ENCODE peak calls at places on chromosomes 13 and 19, in five cellular contexts. D is epithelial cell of proximal tubule, J is heart right ventricle, X is transverse colon, Q is hepatocyte. G is an unnamed sample.

GRCh38 chr13:62583466-62583865 is 1167.8 kb upstream of the PCDH20 start:
- DNase-seq in Q (no peak), X (no peak), D (no peak), J (no peak), G (no peak)

GRCh38 chr13:84645196-84646071 is 763.2 kb upstream of the SLITRK1 start:
- DNase-seq in D (no peak), X (no peak), J (no peak), Q (no peak), G (no peak)

GRCh38 chr13:91101436-91101835 is 246.1 kb upstream of the MIR17HG start:
- DNase-seq in Q (no peak), X (no peak), J (no peak), D (no peak), G (no peak)

GRCh38 chr19:10270616-10271394 is at the start of gene ICAM1:
- DNase-seq in J (peak), Q (peak), X (peak), D (peak), G (peak)

GRCh38 chr19:18437481-18438330 is at the start of gene ISYNA1:
- DNase-seq in Q (peak), X (peak), D (no peak), J (peak), G (peak)

GRCh38 chr13:50715402-50716146 is 127.9 kb downstream of the DLEU7 start:
- DNase-seq in Q (no peak), J (peak), D (no peak), X (peak), G (no peak)

GRCh38 chr13:49926019-49926418 is 10.1 kb downstream of the SPRYD7 start:
- DNase-seq in Q (no peak), J (no peak), D (no peak), X (no peak), G (no peak)

GRCh38 chr19:4233282-4233853 is 4.0 kb downstream of the EBI3 start:
- DNase-seq in D (no peak), J (no peak), Q (peak), X (peak), G (peak)

GRCh38 chr19:39007096-39007495 is 25.3 kb downstream of the FBXO27 start:
- DNase-seq in D (no peak), Q (no peak), X (no peak), J (no peak), G (no peak)

GRCh38 chr13:93227906-93228801 is 1.5 kb downstream of the GPC6 start:
- DNase-seq in J (peak), X (peak), D (no peak), Q (peak), G (peak)

GRCh38 chr19:42207767-42208259 is 9.7 kb downstream of the DEDD2 start:
- DNase-seq in X (no peak), J (no peak), Q (no peak), D (no peak), G (peak)

GRCh38 chr13:33957497-33957905 is 139.6 kb downstream of the RFC3 start:
- DNase-seq in Q (no peak), D (no peak), J (no peak), X (no peak), G (no peak)

GRCh38 chr19:39223703-39224279 is 19.7 kb upstream of the SYCN start:
- DNase-seq in X (no peak), Q (peak), D (no peak), J (no peak), G (peak)

GRCh38 chr19:18408053-18408476 is 10.6 kb upstream of the LRRC25 start:
- DNase-seq in D (peak), J (peak), Q (no peak), X (peak), G (peak)

GRCh38 chr13:38582133-38582532 is 104.7 kb upstream of the FREM2 start:
- DNase-seq in X (no peak), Q (peak), J (peak), D (no peak), G (peak)

GRCh38 chr13:30805603-30806011 is 70.3 kb downstream of the ALOX5AP start:
- DNase-seq in D (no peak), J (no peak), X (no peak), Q (no peak), G (no peak)

GRCh38 chr13:57631607-57632275 is at the start of gene PCDH17:
- DNase-seq in Q (peak), D (no peak), J (peak), X (peak), G (no peak)

GRCh38 chr13:21240586-21240985 is 64.1 kb downstream of the MRPL57 start:
- DNase-seq in D (peak), J (no peak), Q (no peak), X (no peak), G (no peak)

GRCh38 chr13:21435710-21436151 is 23.4 kb downstream of the ZDHHC20 start:
- DNase-seq in X (peak), D (peak), Q (peak), J (peak), G (peak)

GRCh38 chr19:19539738-19540703 is 2.0 kb downstream of the CILP2 start:
- DNase-seq in Q (peak), D (no peak), X (peak), J (peak), G (peak)

GRCh38 chr13:43005460-43006236 is 13.6 kb upstream of the EPSTI1 start:
- DNase-seq in X (no peak), Q (no peak), J (no peak), D (no peak), G (no peak)

GRCh38 chr19:49421039-49421877 is 2.0 kb downstream of the PTH2 start:
- DNase-seq in D (no peak), X (peak), Q (peak), J (peak), G (peak)